ENCODE peak calls at places on chromosomes 13 and 19, in ten cellular contexts. One of them, this sample, is unnamed.

GRCh38 chr13:95603887-95604533 is 40.5 kb downstream of the DZIP1 start:
- DNase-seq in CD8-positive, alpha-beta T cell: no peak
- DNase-seq in breast epithelium: no peak
- DNase-seq in psoas muscle: no peak
- DNase-seq in HAP-1: no peak
- DNase-seq in skeletal muscle cell: no peak
- DNase-seq in NCI-H1105 treated with DMSO at 0.1 percent for 48 hours: peak
- DNase-seq in heart right ventricle: peak
- DNase-seq in astrocyte of the spinal cord: peak
- DNase-seq in T follicular helper cell: no peak
- DNase-seq in this sample: no peak

GRCh38 chr19:58513213-58513693 is 1.5 kb upstream of the SLC27A5 start:
- DNase-seq in CD8-positive, alpha-beta T cell: no peak
- DNase-seq in breast epithelium: no peak
- DNase-seq in psoas muscle: no peak
- DNase-seq in HAP-1: no peak
- DNase-seq in skeletal muscle cell: no peak
- DNase-seq in NCI-H1105 treated with DMSO at 0.1 percent for 48 hours: no peak
- DNase-seq in heart right ventricle: no peak
- DNase-seq in astrocyte of the spinal cord: no peak
- DNase-seq in T follicular helper cell: no peak
- DNase-seq in this sample: no peak

GRCh38 chr19:22784051-22784450 is at the start of gene ZNF99:
- DNase-seq in CD8-positive, alpha-beta T cell: no peak
- DNase-seq in breast epithelium: peak
- DNase-seq in psoas muscle: peak
- DNase-seq in HAP-1: no peak
- DNase-seq in skeletal muscle cell: no peak
- DNase-seq in NCI-H1105 treated with DMSO at 0.1 percent for 48 hours: no peak
- DNase-seq in heart right ventricle: peak
- DNase-seq in astrocyte of the spinal cord: no peak
- DNase-seq in T follicular helper cell: no peak
- DNase-seq in this sample: peak

GRCh38 chr19:58279042-58279924 is 528 bp downstream of the ZNF8 start:
- DNase-seq in CD8-positive, alpha-beta T cell: no peak
- DNase-seq in breast epithelium: peak
- DNase-seq in psoas muscle: peak
- DNase-seq in HAP-1: peak
- DNase-seq in skeletal muscle cell: peak
- DNase-seq in NCI-H1105 treated with DMSO at 0.1 percent for 48 hours: peak
- DNase-seq in heart right ventricle: peak
- DNase-seq in astrocyte of the spinal cord: peak
- DNase-seq in T follicular helper cell: peak
- DNase-seq in this sample: peak

GRCh38 chr19:50222691-50223438 is 19.4 kb downstream of the MYH14 start:
- DNase-seq in CD8-positive, alpha-beta T cell: no peak
- DNase-seq in breast epithelium: no peak
- DNase-seq in psoas muscle: no peak
- DNase-seq in HAP-1: no peak
- DNase-seq in skeletal muscle cell: no peak
- DNase-seq in NCI-H1105 treated with DMSO at 0.1 percent for 48 hours: no peak
- DNase-seq in heart right ventricle: no peak
- DNase-seq in astrocyte of the spinal cord: no peak
- DNase-seq in T follicular helper cell: no peak
- DNase-seq in this sample: no peak

GRCh38 chr19:47227347-47228167 is 3.4 kb downstream of the BBC3 start:
- DNase-seq in CD8-positive, alpha-beta T cell: no peak
- DNase-seq in breast epithelium: peak
- DNase-seq in psoas muscle: peak
- DNase-seq in HAP-1: peak
- DNase-seq in skeletal muscle cell: peak
- DNase-seq in NCI-H1105 treated with DMSO at 0.1 percent for 48 hours: peak
- DNase-seq in heart right ventricle: peak
- DNase-seq in astrocyte of the spinal cord: peak
- DNase-seq in T follicular helper cell: no peak
- DNase-seq in this sample: peak

GRCh38 chr19:56946164-56946563 is 105.6 kb upstream of the PEG3 start:
- DNase-seq in CD8-positive, alpha-beta T cell: no peak
- DNase-seq in breast epithelium: no peak
- DNase-seq in psoas muscle: no peak
- DNase-seq in HAP-1: no peak
- DNase-seq in skeletal muscle cell: no peak
- DNase-seq in NCI-H1105 treated with DMSO at 0.1 percent for 48 hours: no peak
- DNase-seq in heart right ventricle: no peak
- DNase-seq in astrocyte of the spinal cord: no peak
- DNase-seq in T follicular helper cell: no peak
- DNase-seq in this sample: no peak

GRCh38 chr19:47247308-47247990 is 8.9 kb upstream of the CCDC9 start:
- DNase-seq in CD8-positive, alpha-beta T cell: peak
- DNase-seq in breast epithelium: peak
- DNase-seq in psoas muscle: peak
- DNase-seq in HAP-1: peak
- DNase-seq in skeletal muscle cell: no peak
- DNase-seq in NCI-H1105 treated with DMSO at 0.1 percent for 48 hours: peak
- DNase-seq in heart right ventricle: peak
- DNase-seq in astrocyte of the spinal cord: peak
- DNase-seq in T follicular helper cell: peak
- DNase-seq in this sample: peak

GRCh38 chr19:49798574-49798973 is 14.5 kb downstream of the FUZ start:
- DNase-seq in CD8-positive, alpha-beta T cell: no peak
- DNase-seq in breast epithelium: no peak
- DNase-seq in psoas muscle: no peak
- DNase-seq in HAP-1: no peak
- DNase-seq in skeletal muscle cell: no peak
- DNase-seq in NCI-H1105 treated with DMSO at 0.1 percent for 48 hours: no peak
- DNase-seq in heart right ventricle: no peak
- DNase-seq in astrocyte of the spinal cord: no peak
- DNase-seq in T follicular helper cell: no peak
- DNase-seq in this sample: no peak

GRCh38 chr19:1783354-1783753 is 28.7 kb downstream of the ATP8B3 start:
- DNase-seq in CD8-positive, alpha-beta T cell: no peak
- DNase-seq in breast epithelium: no peak
- DNase-seq in psoas muscle: no peak
- DNase-seq in HAP-1: no peak
- DNase-seq in skeletal muscle cell: no peak
- DNase-seq in NCI-H1105 treated with DMSO at 0.1 percent for 48 hours: no peak
- DNase-seq in heart right ventricle: no peak
- DNase-seq in astrocyte of the spinal cord: no peak
- DNase-seq in T follicular helper cell: no peak
- DNase-seq in this sample: no peak

GRCh38 chr19:1997353-1998233 is 17.9 kb downstream of the BTBD2 start:
- DNase-seq in CD8-positive, alpha-beta T cell: no peak
- DNase-seq in breast epithelium: no peak
- DNase-seq in psoas muscle: no peak
- DNase-seq in HAP-1: no peak
- DNase-seq in skeletal muscle cell: no peak
- DNase-seq in NCI-H1105 treated with DMSO at 0.1 percent for 48 hours: no peak
- DNase-seq in heart right ventricle: no peak
- DNase-seq in astrocyte of the spinal cord: no peak
- DNase-seq in T follicular helper cell: no peak
- DNase-seq in this sample: no peak

GRCh38 chr19:43439183-43440063 is 24.7 kb downstream of the TEX101 start:
- DNase-seq in CD8-positive, alpha-beta T cell: peak
- DNase-seq in breast epithelium: no peak
- DNase-seq in psoas muscle: no peak
- DNase-seq in HAP-1: no peak
- DNase-seq in skeletal muscle cell: no peak
- DNase-seq in NCI-H1105 treated with DMSO at 0.1 percent for 48 hours: no peak
- DNase-seq in heart right ventricle: no peak
- DNase-seq in astrocyte of the spinal cord: no peak
- DNase-seq in T follicular helper cell: peak
- DNase-seq in this sample: no peak

GRCh38 chr13:113904411-113904810 is 40.5 kb upstream of the GAS6 start:
- DNase-seq in CD8-positive, alpha-beta T cell: no peak
- DNase-seq in breast epithelium: peak
- DNase-seq in psoas muscle: peak
- DNase-seq in HAP-1: peak
- DNase-seq in skeletal muscle cell: no peak
- DNase-seq in NCI-H1105 treated with DMSO at 0.1 percent for 48 hours: no peak
- DNase-seq in heart right ventricle: peak
- DNase-seq in astrocyte of the spinal cord: no peak
- DNase-seq in T follicular helper cell: peak
- DNase-seq in this sample: peak

GRCh38 chr19:13023666-13024065 is 28.4 kb downstream of the NFIX start:
- DNase-seq in CD8-positive, alpha-beta T cell: no peak
- DNase-seq in breast epithelium: no peak
- DNase-seq in psoas muscle: no peak
- DNase-seq in HAP-1: no peak
- DNase-seq in skeletal muscle cell: no peak
- DNase-seq in NCI-H1105 treated with DMSO at 0.1 percent for 48 hours: peak
- DNase-seq in heart right ventricle: no peak
- DNase-seq in astrocyte of the spinal cord: no peak
- DNase-seq in T follicular helper cell: no peak
- DNase-seq in this sample: no peak

GRCh38 chr13:59689057-59689456 is 474.7 kb downstream of the DIAPH3 start:
- DNase-seq in CD8-positive, alpha-beta T cell: no peak
- DNase-seq in breast epithelium: no peak
- DNase-seq in psoas muscle: no peak
- DNase-seq in HAP-1: no peak
- DNase-seq in skeletal muscle cell: no peak
- DNase-seq in NCI-H1105 treated with DMSO at 0.1 percent for 48 hours: no peak
- DNase-seq in heart right ventricle: no peak
- DNase-seq in astrocyte of the spinal cord: no peak
- DNase-seq in T follicular helper cell: no peak
- DNase-seq in this sample: no peak